ENCODE peak calls at places on chromosome 9, in ten cellular contexts. N, R, W, G, C, F, T, K, X and Q are unnamed samples.

GRCh38 chr9:76366275-76366674 is 28.0 kb downstream of the RFK start:
- DNase-seq in N (no peak), R (peak; percentile 75), W (no peak), G (no peak), C (peak; percentile 8), F (no peak), T (peak; percentile 96), K (no peak), X (peak; percentile 54), Q (no peak)

GRCh38 chr9:132589148-132590036 is 7.0 kb downstream of the BARHL1 start:
- DNase-seq in N (no peak), R (no peak), W (no peak), G (no peak), C (no peak), F (peak; percentile 87), T (peak; percentile 26), K (peak; percentile 59), X (no peak), Q (no peak)

GRCh38 chr9:22079873-22080341 is 70.8 kb upstream of the CDKN2B start:
- DNase-seq in N (no peak), R (no peak), W (no peak), G (no peak), C (no peak), F (no peak), T (no peak), K (no peak), X (no peak), Q (peak; percentile 77)

GRCh38 chr9:105438136-105438839 is 9.5 kb upstream of the FSD1L start:
- DNase-seq in N (no peak), R (no peak), W (no peak), G (no peak), C (no peak), F (no peak), T (peak; percentile 87), K (no peak), X (no peak), Q (no peak)

GRCh38 chr9:136292591-136293448 is 11.1 kb downstream of the CCDC187 start:
- DNase-seq in N (no peak), R (no peak), W (no peak), G (no peak), C (peak; percentile 39), F (no peak), T (peak; percentile 18), K (no peak), X (peak; percentile 50), Q (no peak)

GRCh38 chr9:38417003-38417965 is 7.0 kb downstream of the IGFBPL1 start:
- DNase-seq in N (no peak), R (peak; percentile 8), W (peak; percentile 33), G (no peak), C (peak; percentile 51), F (peak; percentile 79), T (peak; percentile 69), K (peak; percentile 89), X (peak; percentile 47), Q (no peak)

GRCh38 chr9:124068248-124068647 is 56.7 kb downstream of the LHX2 start:
- DNase-seq in N (no peak), R (no peak), W (no peak), G (no peak), C (no peak), F (no peak), T (peak; percentile 33), K (no peak), X (no peak), Q (no peak)

GRCh38 chr9:126521089-126521488 is 92.6 kb upstream of the LMX1B start:
- DNase-seq in N (no peak), R (no peak), W (no peak), G (no peak), C (no peak), F (peak; percentile 58), T (peak; percentile 53), K (no peak), X (no peak), Q (no peak)

GRCh38 chr9:93994132-93994531 is 39.0 kb upstream of the BARX1 start:
- DNase-seq in N (no peak), R (no peak), W (no peak), G (no peak), C (no peak), F (no peak), T (no peak), K (no peak), X (no peak), Q (no peak)

GRCh38 chr9:107153336-107153735 is 129.7 kb upstream of the RAD23B start:
- DNase-seq in N (no peak), R (no peak), W (no peak), G (no peak), C (no peak), F (no peak), T (no peak), K (no peak), X (no peak), Q (no peak)

GRCh38 chr9:89642789-89643188 is 38.0 kb downstream of the GADD45G start:
- DNase-seq in N (no peak), R (no peak), W (no peak), G (peak; percentile 76), C (no peak), F (no peak), T (no peak), K (no peak), X (no peak), Q (no peak)

GRCh38 chr9:69120380-69121154 is 53.5 kb upstream of the TJP2 start:
- DNase-seq in N (no peak), R (peak; percentile 91), W (no peak), G (no peak), C (peak; percentile 17), F (peak; percentile 93), T (no peak), K (peak; percentile 97), X (peak; percentile 88), Q (no peak)

GRCh38 chr9:90343360-90343759 is 299.3 kb downstream of the DIRAS2 start:
- DNase-seq in N (no peak), R (no peak), W (no peak), G (no peak), C (no peak), F (no peak), T (peak; percentile 92), K (peak; percentile 56), X (no peak), Q (no peak)

GRCh38 chr9:127783111-127783621 is 2.7 kb upstream of the CDK9 start:
- DNase-seq in N (no peak), R (no peak), W (no peak), G (no peak), C (no peak), F (peak; percentile 66), T (no peak), K (no peak), X (no peak), Q (no peak)

GRCh38 chr9:136085815-136086212 is 9.3 kb downstream of the NACC2 start:
- DNase-seq in N (peak; percentile 75), R (no peak), W (no peak), G (peak; percentile 90), C (no peak), F (no peak), T (no peak), K (no peak), X (no peak), Q (no peak)